ENCODE peak calls at places on chromosomes 4 and X, in seven cellular contexts. One of them, this sample, is unnamed. For H3K4me1, the result is how much of the 10 kb centered on the place peaks cover.

GRCh38 chr4:8115203-8115520 is 43.5 kb downstream of the ABLIM2 start:
- DNase-seq in CD8-positive, alpha-beta T cell: no peak
- DNase-seq in tibial artery: no peak
- DNase-seq in left ventricle myocardium inferior: no peak
- DNase-seq in CD8-positive, alpha-beta memory T cell: no peak
- DNase-seq in lung: no peak
- DNase-seq in mesendoderm: no peak
- DNase-seq in this sample: no peak

GRCh38 chrX:132774312-132774711 is 184.1 kb downstream of the HS6ST2 start:
- DNase-seq in CD8-positive, alpha-beta T cell: no peak
- DNase-seq in tibial artery: no peak
- DNase-seq in left ventricle myocardium inferior: no peak
- DNase-seq in CD8-positive, alpha-beta memory T cell: no peak
- DNase-seq in lung: no peak
- DNase-seq in mesendoderm: no peak
- DNase-seq in this sample: no peak

GRCh38 chrX:13094374-13094773 is 50.0 kb upstream of the FAM9C start:
- DNase-seq in CD8-positive, alpha-beta T cell: no peak
- DNase-seq in tibial artery: no peak
- DNase-seq in left ventricle myocardium inferior: no peak
- DNase-seq in CD8-positive, alpha-beta memory T cell: no peak
- DNase-seq in lung: no peak
- DNase-seq in mesendoderm: no peak
- DNase-seq in this sample: no peak

GRCh38 chr4:188869581-188869980 is 730.3 kb downstream of the TRIML1 start:
- DNase-seq in CD8-positive, alpha-beta T cell: no peak
- DNase-seq in tibial artery: no peak
- DNase-seq in left ventricle myocardium inferior: no peak
- DNase-seq in CD8-positive, alpha-beta memory T cell: no peak
- DNase-seq in lung: no peak
- DNase-seq in mesendoderm: no peak
- DNase-seq in this sample: no peak

GRCh38 chr4:172202480-172203076 is 389.4 kb downstream of the GALNTL6 start:
- DNase-seq in CD8-positive, alpha-beta T cell: no peak
- DNase-seq in tibial artery: no peak
- DNase-seq in left ventricle myocardium inferior: no peak
- DNase-seq in CD8-positive, alpha-beta memory T cell: no peak
- DNase-seq in lung: no peak
- DNase-seq in mesendoderm: peak
- DNase-seq in this sample: no peak

GRCh38 chr4:112213850-112214249 is 17.7 kb upstream of the AP1AR start:
- DNase-seq in CD8-positive, alpha-beta T cell: no peak
- DNase-seq in tibial artery: no peak
- DNase-seq in left ventricle myocardium inferior: no peak
- DNase-seq in CD8-positive, alpha-beta memory T cell: no peak
- DNase-seq in lung: no peak
- DNase-seq in mesendoderm: no peak
- DNase-seq in this sample: no peak

GRCh38 chr4:27921236-27921635 is 1060.6 kb downstream of the STIM2 start:
- DNase-seq in CD8-positive, alpha-beta T cell: no peak
- DNase-seq in tibial artery: no peak
- DNase-seq in left ventricle myocardium inferior: no peak
- DNase-seq in CD8-positive, alpha-beta memory T cell: no peak
- DNase-seq in lung: no peak
- DNase-seq in mesendoderm: no peak
- DNase-seq in this sample: no peak

GRCh38 chr4:142404191-142404611 is 441.9 kb downstream of the INPP4B start:
- DNase-seq in CD8-positive, alpha-beta T cell: no peak
- DNase-seq in tibial artery: no peak
- DNase-seq in left ventricle myocardium inferior: no peak
- DNase-seq in CD8-positive, alpha-beta memory T cell: peak
- DNase-seq in lung: no peak
- DNase-seq in mesendoderm: no peak
- DNase-seq in this sample: no peak

GRCh38 chrX:39601193-39602085 is 496.3 kb downstream of the BCOR start:
- DNase-seq in CD8-positive, alpha-beta T cell: no peak
- DNase-seq in tibial artery: no peak
- DNase-seq in left ventricle myocardium inferior: no peak
- DNase-seq in CD8-positive, alpha-beta memory T cell: no peak
- DNase-seq in lung: no peak
- DNase-seq in mesendoderm: no peak
- DNase-seq in this sample: no peak

GRCh38 chr4:144709159-144709558 is 63.2 kb downstream of the HHIP start:
- DNase-seq in CD8-positive, alpha-beta T cell: no peak
- DNase-seq in tibial artery: no peak
- DNase-seq in left ventricle myocardium inferior: no peak
- DNase-seq in CD8-positive, alpha-beta memory T cell: no peak
- DNase-seq in lung: no peak
- DNase-seq in mesendoderm: peak
- DNase-seq in this sample: no peak

GRCh38 chr4:168309781-168310180 is 8.8 kb downstream of the DDX60 start:
- DNase-seq in CD8-positive, alpha-beta T cell: no peak
- DNase-seq in tibial artery: no peak
- DNase-seq in left ventricle myocardium inferior: no peak
- DNase-seq in CD8-positive, alpha-beta memory T cell: no peak
- DNase-seq in lung: no peak
- DNase-seq in mesendoderm: no peak
- DNase-seq in this sample: no peak

GRCh38 chr4:53863731-53864130 is 200.7 kb downstream of the CHIC2 start:
- DNase-seq in CD8-positive, alpha-beta T cell: no peak
- DNase-seq in tibial artery: no peak
- DNase-seq in left ventricle myocardium inferior: peak
- DNase-seq in CD8-positive, alpha-beta memory T cell: no peak
- DNase-seq in lung: no peak
- DNase-seq in mesendoderm: no peak
- DNase-seq in this sample: no peak

GRCh38 chr4:74942251-74942917 is 9.5 kb downstream of the PARM1 start:
- DNase-seq in CD8-positive, alpha-beta T cell: no peak
- DNase-seq in tibial artery: no peak
- DNase-seq in left ventricle myocardium inferior: no peak
- DNase-seq in CD8-positive, alpha-beta memory T cell: no peak
- DNase-seq in lung: no peak
- DNase-seq in mesendoderm: peak
- DNase-seq in this sample: no peak

GRCh38 chrX:136166221-136166855 is 19.0 kb downstream of the FHL1 start:
- DNase-seq in CD8-positive, alpha-beta T cell: no peak
- DNase-seq in tibial artery: no peak
- DNase-seq in left ventricle myocardium inferior: no peak
- DNase-seq in CD8-positive, alpha-beta memory T cell: no peak
- DNase-seq in lung: no peak
- DNase-seq in mesendoderm: peak
- DNase-seq in this sample: no peak

GRCh38 chrX:120452131-120452530 is 17.0 kb downstream of the LAMP2 start:
- DNase-seq in CD8-positive, alpha-beta T cell: no peak
- DNase-seq in tibial artery: no peak
- DNase-seq in left ventricle myocardium inferior: no peak
- DNase-seq in CD8-positive, alpha-beta memory T cell: no peak
- DNase-seq in lung: no peak
- DNase-seq in mesendoderm: peak
- DNase-seq in this sample: no peak

GRCh38 chr4:89640620-89641366 is 196.2 kb downstream of the SNCA start:
- DNase-seq in CD8-positive, alpha-beta T cell: peak
- DNase-seq in tibial artery: no peak
- DNase-seq in left ventricle myocardium inferior: peak
- DNase-seq in CD8-positive, alpha-beta memory T cell: no peak
- DNase-seq in lung: no peak
- DNase-seq in mesendoderm: peak
- DNase-seq in this sample: no peak

GRCh38 chr4:73019462-73020047 is 50.0 kb downstream of the COX18 start:
- DNase-seq in CD8-positive, alpha-beta T cell: no peak
- DNase-seq in tibial artery: no peak
- DNase-seq in left ventricle myocardium inferior: no peak
- DNase-seq in CD8-positive, alpha-beta memory T cell: no peak
- DNase-seq in lung: no peak
- DNase-seq in mesendoderm: peak
- DNase-seq in this sample: no peak

GRCh38 chrX:121360280-121360679 is 312.9 kb downstream of the GLUD2 start:
- DNase-seq in CD8-positive, alpha-beta T cell: no peak
- DNase-seq in tibial artery: no peak
- DNase-seq in left ventricle myocardium inferior: no peak
- DNase-seq in CD8-positive, alpha-beta memory T cell: no peak
- DNase-seq in lung: no peak
- DNase-seq in mesendoderm: no peak
- DNase-seq in this sample: no peak

GRCh38 chr4:97493815-97494518 is 649.3 kb downstream of the STPG2 start:
- DNase-seq in CD8-positive, alpha-beta T cell: no peak
- DNase-seq in tibial artery: no peak
- DNase-seq in left ventricle myocardium inferior: no peak
- DNase-seq in CD8-positive, alpha-beta memory T cell: no peak
- DNase-seq in lung: no peak
- DNase-seq in mesendoderm: peak
- DNase-seq in this sample: no peak

GRCh38 chr4:16082038-16082423 is 1.8 kb downstream of the PROM1 start:
- DNase-seq in CD8-positive, alpha-beta T cell: no peak
- DNase-seq in tibial artery: no peak
- DNase-seq in left ventricle myocardium inferior: no peak
- DNase-seq in CD8-positive, alpha-beta memory T cell: no peak
- DNase-seq in lung: no peak
- DNase-seq in mesendoderm: peak
- DNase-seq in this sample: no peak

DNA sequence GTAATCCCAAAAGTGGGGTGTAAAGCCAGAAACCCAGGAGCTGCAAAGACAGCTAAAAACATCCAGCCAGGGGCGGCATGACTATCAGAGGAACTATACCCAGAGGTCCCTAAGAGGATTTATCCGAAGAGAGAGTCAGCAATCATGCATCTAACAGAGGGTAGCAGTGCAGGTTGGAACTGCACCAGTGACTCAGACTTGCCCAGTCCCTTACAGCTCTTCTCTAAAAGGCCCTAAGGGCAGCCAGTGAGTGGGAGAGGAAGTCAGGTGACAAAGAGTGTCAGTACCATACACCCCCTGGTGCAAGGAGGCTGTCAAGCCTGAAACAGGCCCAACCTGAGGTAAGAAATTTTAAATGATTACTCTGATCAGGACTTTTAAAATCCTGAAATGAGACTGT is 88.1 kb downstream of the CAMK2D start:
- DNase-seq in CD8-positive, alpha-beta T cell: peak
- DNase-seq in tibial artery: no peak
- DNase-seq in left ventricle myocardium inferior: no peak
- DNase-seq in CD8-positive, alpha-beta memory T cell: no peak
- DNase-seq in lung: no peak
- DNase-seq in mesendoderm: peak
- DNase-seq in this sample: no peak
- H3K4me1 ChIP-seq in CD8-positive, alpha-beta T cell: under half
- H3K4me1 ChIP-seq in tibial artery: half or more
- H3K4me1 ChIP-seq in left ventricle myocardium inferior: half or more
- H3K4me1 ChIP-seq in CD8-positive, alpha-beta memory T cell: under half
- H3K4me1 ChIP-seq in lung: under half
- H3K4me1 ChIP-seq in mesendoderm: under half
- H3K4me1 ChIP-seq in this sample: under half

GRCh38 chr4:99965173-99965572 is 15.1 kb upstream of the H2AZ1 start:
- DNase-seq in CD8-positive, alpha-beta T cell: no peak
- DNase-seq in tibial artery: no peak
- DNase-seq in left ventricle myocardium inferior: no peak
- DNase-seq in CD8-positive, alpha-beta memory T cell: no peak
- DNase-seq in lung: no peak
- DNase-seq in mesendoderm: no peak
- DNase-seq in this sample: no peak
- H3K27ac ChIP-seq in CD8-positive, alpha-beta T cell: no peak
- H3K27ac ChIP-seq in tibial artery: no peak
- H3K27ac ChIP-seq in left ventricle myocardium inferior: no peak
- H3K27ac ChIP-seq in CD8-positive, alpha-beta memory T cell: no peak
- H3K27ac ChIP-seq in lung: no peak
- H3K27ac ChIP-seq in mesendoderm: no peak
- H3K27ac ChIP-seq in this sample: no peak

DNA sequence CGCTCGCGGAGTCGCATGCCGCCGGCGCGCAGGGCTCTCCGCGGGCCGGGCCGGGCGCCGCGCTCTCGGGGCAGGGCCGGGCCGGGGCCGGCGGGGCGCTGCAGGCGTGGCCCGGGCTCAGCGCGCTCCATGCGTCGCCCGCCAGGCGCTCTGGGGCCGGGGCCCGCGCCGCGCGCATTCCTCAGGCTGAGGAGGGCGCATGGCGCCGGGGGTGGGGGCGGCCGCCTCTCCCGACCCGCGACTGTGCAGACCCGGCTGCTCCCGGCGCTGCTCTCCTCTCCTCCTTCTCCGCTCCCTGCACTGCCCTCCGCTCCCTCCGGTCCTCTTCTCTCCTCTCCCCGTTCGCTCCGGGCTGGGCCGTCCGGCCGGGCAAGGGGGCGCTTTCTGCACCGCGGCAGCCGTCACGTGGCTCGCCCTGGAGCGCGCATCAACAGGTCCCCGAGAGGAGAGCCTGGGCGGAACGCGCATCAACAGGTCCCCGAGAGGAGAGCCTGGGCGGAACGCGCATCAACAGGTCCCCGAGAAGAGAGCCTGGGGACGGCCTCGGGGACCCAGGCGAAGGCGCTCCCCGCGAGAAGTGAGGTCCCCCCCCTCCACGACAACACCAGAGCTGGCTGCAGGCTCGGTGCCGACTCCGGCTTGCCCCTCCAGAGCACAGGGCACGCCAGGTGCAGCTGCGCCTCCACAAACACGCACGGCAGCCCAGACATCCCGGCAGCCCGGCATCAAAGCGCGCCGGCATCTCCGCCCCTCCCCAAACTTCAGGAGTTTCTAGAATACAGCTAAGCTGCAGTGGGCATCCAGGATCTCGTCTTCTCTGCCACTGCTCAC is 12.9 kb downstream of the PPP2R3B start:
- DNase-seq in CD8-positive, alpha-beta T cell: peak
- DNase-seq in tibial artery: no peak
- DNase-seq in left ventricle myocardium inferior: peak
- DNase-seq in CD8-positive, alpha-beta memory T cell: no peak
- DNase-seq in lung: no peak
- DNase-seq in mesendoderm: peak
- DNase-seq in this sample: no peak
- H3K4me3 ChIP-seq in CD8-positive, alpha-beta T cell: peak
- H3K4me3 ChIP-seq in tibial artery: peak
- H3K4me3 ChIP-seq in left ventricle myocardium inferior: peak
- H3K4me3 ChIP-seq in CD8-positive, alpha-beta memory T cell: no peak
- H3K4me3 ChIP-seq in lung: no peak
- H3K4me3 ChIP-seq in mesendoderm: peak
- H3K4me3 ChIP-seq in this sample: peak

DNA sequence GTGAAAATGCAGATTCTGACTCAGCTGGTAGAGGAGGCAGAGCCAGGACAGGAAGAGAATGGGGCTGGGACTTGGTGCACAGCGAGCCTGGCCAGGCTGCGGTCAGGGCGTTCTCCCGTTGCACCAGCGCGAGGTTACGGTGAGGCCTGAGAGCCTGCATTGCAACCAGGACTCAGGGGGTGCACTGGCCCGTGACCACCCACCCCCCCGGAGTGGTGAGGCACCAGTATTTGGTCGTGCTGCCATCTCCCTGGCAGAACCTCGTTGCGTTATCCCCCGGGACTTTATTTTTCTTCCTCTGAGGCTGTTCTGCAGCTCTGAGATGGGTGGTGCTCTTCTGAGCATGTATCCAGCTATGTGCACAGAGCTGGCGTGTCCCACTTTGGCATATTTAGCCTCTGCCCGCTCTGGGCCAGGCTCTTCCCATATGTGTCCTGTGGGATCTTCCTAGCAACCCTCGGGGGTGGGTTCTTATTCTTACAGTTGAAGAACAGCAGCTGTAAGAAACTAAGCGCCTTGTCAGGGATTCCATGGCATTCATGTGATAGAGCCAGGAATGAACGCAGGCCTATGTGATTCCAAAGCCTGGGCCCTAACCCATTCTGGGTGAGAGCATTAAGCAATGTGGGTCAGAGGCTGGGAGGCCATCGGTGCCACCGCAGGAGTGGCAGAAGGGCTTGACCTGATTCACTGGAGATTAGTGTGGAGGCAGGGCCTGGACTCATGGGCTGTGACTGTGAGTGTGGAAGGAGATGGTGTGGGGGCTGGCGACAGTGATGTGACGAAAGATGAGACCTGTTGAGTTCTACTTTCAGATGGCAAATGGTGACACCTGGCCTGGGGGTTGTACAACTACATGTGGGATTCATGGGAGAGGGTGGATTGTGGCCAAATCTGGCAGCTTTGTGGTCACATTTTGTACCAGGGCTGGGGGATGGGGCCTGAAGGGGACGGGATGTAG is 3.1 kb downstream of the TADA2B start:
- DNase-seq in CD8-positive, alpha-beta T cell: no peak
- DNase-seq in tibial artery: no peak
- DNase-seq in left ventricle myocardium inferior: no peak
- DNase-seq in CD8-positive, alpha-beta memory T cell: no peak
- DNase-seq in lung: no peak
- DNase-seq in mesendoderm: no peak
- DNase-seq in this sample: no peak
- H3K4me1 ChIP-seq in CD8-positive, alpha-beta T cell: under half
- H3K4me1 ChIP-seq in tibial artery: half or more
- H3K4me1 ChIP-seq in left ventricle myocardium inferior: half or more
- H3K4me1 ChIP-seq in CD8-positive, alpha-beta memory T cell: under half
- H3K4me1 ChIP-seq in lung: under half
- H3K4me1 ChIP-seq in mesendoderm: under half
- H3K4me1 ChIP-seq in this sample: under half

This sample was measured in ascending aorta.